ENCODE peak calls at places on chromosomes 11 and 22, in four cellular contexts. One of them, this sample, is unnamed.

GRCh38 chr11:27291302-27291889 is 71.6 kb downstream of the CCDC34 start:
- DNase-seq in A549: peak
- DNase-seq in HepG2: no peak
- DNase-seq in K562: no peak
- DNase-seq in this sample: no peak

GRCh38 chr22:48414662-48415061 is 1413.0 kb downstream of the BRD1 start:
- DNase-seq in K562: no peak
- DNase-seq in A549: no peak
- DNase-seq in HepG2: no peak
- DNase-seq in this sample: no peak

GRCh38 chr11:105045897-105046296 is 762 bp upstream of the CARD16 start:
- DNase-seq in K562: no peak
- DNase-seq in A549: no peak
- DNase-seq in HepG2: no peak
- DNase-seq in this sample: no peak

GRCh38 chr11:35962373-35963138 is 18.7 kb downstream of the LDLRAD3 start:
- DNase-seq in K562: no peak
- DNase-seq in A549: no peak
- DNase-seq in HepG2: no peak
- DNase-seq in this sample: no peak

GRCh38 chr11:117481885-117482284 is 154.2 kb downstream of the CEP164 start:
- DNase-seq in HepG2: no peak
- DNase-seq in K562: no peak
- DNase-seq in A549: no peak
- DNase-seq in this sample: no peak

GRCh38 chr11:66150140-66150539 is 80.1 kb downstream of the PACS1 start:
- DNase-seq in A549: no peak
- DNase-seq in HepG2: no peak
- DNase-seq in K562: no peak
- DNase-seq in this sample: peak

GRCh38 chr11:2748814-2749554 is 49.2 kb upstream of the KCNQ1OT1 start:
- DNase-seq in K562: no peak
- DNase-seq in HepG2: no peak
- DNase-seq in A549: no peak
- DNase-seq in this sample: no peak

GRCh38 chr11:79092791-79093313 is 348.0 kb downstream of the TENM4 start:
- DNase-seq in K562: no peak
- DNase-seq in A549: peak
- DNase-seq in HepG2: no peak
- DNase-seq in this sample: peak

GRCh38 chr11:16773981-16774710 is 35.7 kb downstream of the C11orf58 start:
- DNase-seq in HepG2: no peak
- DNase-seq in A549: no peak
- DNase-seq in K562: no peak
- DNase-seq in this sample: no peak

GRCh38 chr11:73461844-73462435 is 85.7 kb downstream of the RELT start:
- DNase-seq in K562: no peak
- DNase-seq in A549: no peak
- DNase-seq in HepG2: no peak
- DNase-seq in this sample: no peak

GRCh38 chr22:35539910-35540599 is 576 bp upstream of the RASD2 start:
- DNase-seq in HepG2: no peak
- DNase-seq in K562: peak
- DNase-seq in A549: no peak
- DNase-seq in this sample: peak

GRCh38 chr11:36251716-36252307 is 37.4 kb downstream of the COMMD9 start:
- DNase-seq in K562: no peak
- DNase-seq in HepG2: no peak
- DNase-seq in A549: no peak
- DNase-seq in this sample: no peak

GRCh38 chr22:17972385-17973181 is 51.8 kb downstream of the MICAL3 start:
- DNase-seq in HepG2: peak
- DNase-seq in A549: peak
- DNase-seq in K562: no peak
- DNase-seq in this sample: peak

GRCh38 chr11:37857726-37858125 is 1259.7 kb upstream of the RAG2 start:
- DNase-seq in K562: peak
- DNase-seq in HepG2: no peak
- DNase-seq in A549: no peak
- DNase-seq in this sample: no peak

GRCh38 chr22:36417281-36417686 is 29.5 kb upstream of the MYH9 start:
- DNase-seq in A549: no peak
- DNase-seq in HepG2: no peak
- DNase-seq in K562: no peak
- DNase-seq in this sample: peak

GRCh38 chr11:123100378-123101085 is 38.6 kb upstream of the HSPA8 start:
- DNase-seq in A549: no peak
- DNase-seq in K562: no peak
- DNase-seq in HepG2: no peak
- DNase-seq in this sample: no peak

GRCh38 chr11:79329561-79329960 is 111.3 kb downstream of the TENM4 start:
- DNase-seq in HepG2: no peak
- DNase-seq in A549: no peak
- DNase-seq in K562: no peak
- DNase-seq in this sample: no peak

GRCh38 chr11:64419818-64420485 is 61.0 kb downstream of the RPS6KA4 start:
- DNase-seq in HepG2: no peak
- DNase-seq in K562: no peak
- DNase-seq in A549: peak
- DNase-seq in this sample: no peak

GRCh38 chr11:18394300-18394927 is at the start of gene LDHA:
- DNase-seq in K562: peak
- DNase-seq in A549: peak
- DNase-seq in HepG2: peak
- DNase-seq in this sample: peak

GRCh38 chr11:33044281-33044680 is 4.9 kb downstream of the TCP11L1 start:
- DNase-seq in A549: peak
- DNase-seq in K562: no peak
- DNase-seq in HepG2: no peak
- DNase-seq in this sample: peak

GRCh38 chr22:40668611-40669390 is 10.5 kb upstream of the MCHR1 start:
- DNase-seq in A549: peak
- DNase-seq in K562: peak
- DNase-seq in HepG2: peak
- DNase-seq in this sample: peak

GRCh38 chr11:131945695-131946094 is 575.3 kb downstream of the NTM start:
- DNase-seq in HepG2: no peak
- DNase-seq in K562: no peak
- DNase-seq in A549: no peak
- DNase-seq in this sample: no peak

GRCh38 chr11:118194835-118195627 is 18.6 kb upstream of the SCN2B start:
- DNase-seq in A549: peak
- DNase-seq in HepG2: peak
- DNase-seq in K562: no peak
- DNase-seq in this sample: peak

GRCh38 chr11:118095493-118095892 is 8.7 kb upstream of the SMIM35 start:
- DNase-seq in A549: no peak
- DNase-seq in HepG2: no peak
- DNase-seq in K562: no peak
- DNase-seq in this sample: no peak

GRCh38 chr11:20274031-20274430 is 89.5 kb upstream of the HTATIP2 start:
- DNase-seq in HepG2: no peak
- DNase-seq in A549: no peak
- DNase-seq in K562: no peak
- DNase-seq in this sample: no peak

GRCh38 chr11:57150454-57150917 is 31.3 kb upstream of the LRRC55 start:
- DNase-seq in A549: no peak
- DNase-seq in HepG2: no peak
- DNase-seq in K562: peak
- DNase-seq in this sample: peak

GRCh38 chr11:32829680-32830412 is at the start of gene PRRG4:
- DNase-seq in K562: no peak
- DNase-seq in HepG2: no peak
- DNase-seq in A549: peak
- DNase-seq in this sample: peak

GRCh38 chr11:68326334-68327215 is 14.2 kb downstream of the LRP5 start:
- DNase-seq in HepG2: peak
- DNase-seq in K562: no peak
- DNase-seq in A549: no peak
- DNase-seq in this sample: no peak

GRCh38 chr22:32967285-32968101 is 90.7 kb downstream of the SYN3 start:
- DNase-seq in A549: no peak
- DNase-seq in HepG2: peak
- DNase-seq in K562: no peak
- DNase-seq in this sample: no peak

GRCh38 chr11:106786251-106786650 is 232.0 kb downstream of the GUCY1A2 start:
- DNase-seq in K562: no peak
- DNase-seq in HepG2: no peak
- DNase-seq in A549: no peak
- DNase-seq in this sample: no peak

GRCh38 chr11:68043349-68044144 is 4.7 kb downstream of the TCIRG1 start:
- DNase-seq in HepG2: no peak
- DNase-seq in K562: peak
- DNase-seq in A549: peak
- DNase-seq in this sample: peak

GRCh38 chr11:18765554-18765953 is 26.0 kb downstream of the PTPN5 start:
- DNase-seq in HepG2: no peak
- DNase-seq in A549: no peak
- DNase-seq in K562: no peak
- DNase-seq in this sample: peak

GRCh38 chr11:66663741-66664296 is 13.9 kb downstream of the RBM4B start:
- DNase-seq in HepG2: no peak
- DNase-seq in K562: no peak
- DNase-seq in A549: no peak
- DNase-seq in this sample: no peak

GRCh38 chr11:85310479-85310878 is 316.7 kb downstream of the DLG2 start:
- DNase-seq in A549: no peak
- DNase-seq in HepG2: no peak
- DNase-seq in K562: no peak
- DNase-seq in this sample: no peak

GRCh38 chr11:16169541-16169940 is 186.8 kb downstream of the SOX6 start:
- DNase-seq in A549: no peak
- DNase-seq in K562: no peak
- DNase-seq in HepG2: no peak
- DNase-seq in this sample: peak

GRCh38 chr11:115298613-115299012 is 205.6 kb downstream of the CADM1 start:
- DNase-seq in HepG2: no peak
- DNase-seq in K562: no peak
- DNase-seq in A549: no peak
- DNase-seq in this sample: no peak

GRCh38 chr22:48088926-48089536 is 1326.6 kb downstream of the TBC1D22A start:
- DNase-seq in HepG2: no peak
- DNase-seq in A549: no peak
- DNase-seq in K562: no peak
- DNase-seq in this sample: no peak

GRCh38 chr11:111735262-111736116 is 30.7 kb downstream of the PPP2R1B start:
- DNase-seq in K562: no peak
- DNase-seq in A549: peak
- DNase-seq in HepG2: no peak
- DNase-seq in this sample: peak

DNA sequence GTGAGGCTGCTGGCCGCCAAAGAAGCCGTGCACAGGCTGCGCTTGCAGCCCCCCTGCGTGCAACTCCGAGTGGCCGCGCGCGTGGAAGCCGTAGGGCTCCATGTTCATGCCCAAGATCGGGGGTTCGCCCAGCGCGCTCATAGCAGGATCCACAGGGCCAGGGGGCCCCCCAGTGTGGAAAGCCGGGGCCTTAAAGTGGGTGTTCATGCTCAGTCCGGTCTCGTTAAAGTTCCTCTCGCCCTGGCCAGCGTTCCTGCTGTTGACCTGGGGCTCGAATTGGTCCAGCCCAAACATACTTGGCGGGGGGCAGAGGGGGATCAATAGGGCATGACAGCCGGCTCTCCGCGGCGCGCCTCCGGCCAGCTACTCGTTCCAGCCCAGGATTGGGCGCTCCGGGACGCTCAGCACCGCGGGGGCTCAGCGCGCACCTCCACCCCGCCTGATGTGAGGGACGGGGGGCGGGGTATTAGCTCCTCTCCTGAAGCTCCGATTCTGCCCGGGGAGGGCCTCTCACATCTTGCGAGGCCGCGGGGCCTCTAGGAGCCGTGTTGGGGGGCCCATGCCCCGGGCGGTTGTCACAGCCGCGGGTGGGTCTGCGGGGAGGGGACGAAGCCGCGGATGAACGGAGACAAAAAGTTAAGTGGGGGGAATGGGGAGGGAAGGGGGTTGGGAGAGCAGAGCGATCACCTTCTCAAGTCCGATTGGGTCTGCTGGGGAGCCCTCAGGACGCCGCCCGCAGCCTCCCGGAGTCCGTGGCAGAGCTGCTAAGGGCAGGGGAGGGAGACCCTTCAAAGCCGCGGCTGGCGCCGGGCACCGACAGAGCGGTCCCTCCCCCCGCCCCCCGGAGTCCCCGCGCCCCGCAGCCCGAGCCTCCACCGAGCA is 1.1 kb downstream of the MN1 start:
- DNase-seq in HepG2: no peak
- DNase-seq in A549: no peak
- DNase-seq in K562: no peak
- DNase-seq in this sample: no peak
- TF ChIP-seq MAZ in HepG2: no peak
- TF ChIP-seq MAZ in A549: no peak
- TF ChIP-seq MAZ in K562: no peak
- TF ChIP-seq MAZ in this sample: no peak

GRCh38 chr11:119529936-119530335 is 107.0 kb upstream of the THY1 start:
- DNase-seq in HepG2: no peak
- DNase-seq in K562: no peak
- DNase-seq in A549: no peak
- DNase-seq in this sample: no peak
- TF ChIP-seq MAZ in HepG2: no peak
- TF ChIP-seq MAZ in K562: no peak
- TF ChIP-seq MAZ in A549: no peak
- TF ChIP-seq MAZ in this sample: no peak

GRCh38 chr22:28440517-28441366 is 238.9 kb downstream of the TTC28 start:
- DNase-seq in A549: no peak
- DNase-seq in K562: no peak
- DNase-seq in HepG2: no peak
- DNase-seq in this sample: peak
- TF ChIP-seq MAZ in A549: no peak
- TF ChIP-seq MAZ in K562: no peak
- TF ChIP-seq MAZ in HepG2: no peak
- TF ChIP-seq MAZ in this sample: no peak

GRCh38 chr22:22119003-22119402 is 125.6 kb upstream of the VPREB1 start:
- DNase-seq in K562: no peak
- DNase-seq in HepG2: no peak
- DNase-seq in A549: no peak
- DNase-seq in this sample: no peak
- TF ChIP-seq MAZ in K562: no peak
- TF ChIP-seq MAZ in HepG2: no peak
- TF ChIP-seq MAZ in A549: no peak
- TF ChIP-seq MAZ in this sample: no peak

DNA sequence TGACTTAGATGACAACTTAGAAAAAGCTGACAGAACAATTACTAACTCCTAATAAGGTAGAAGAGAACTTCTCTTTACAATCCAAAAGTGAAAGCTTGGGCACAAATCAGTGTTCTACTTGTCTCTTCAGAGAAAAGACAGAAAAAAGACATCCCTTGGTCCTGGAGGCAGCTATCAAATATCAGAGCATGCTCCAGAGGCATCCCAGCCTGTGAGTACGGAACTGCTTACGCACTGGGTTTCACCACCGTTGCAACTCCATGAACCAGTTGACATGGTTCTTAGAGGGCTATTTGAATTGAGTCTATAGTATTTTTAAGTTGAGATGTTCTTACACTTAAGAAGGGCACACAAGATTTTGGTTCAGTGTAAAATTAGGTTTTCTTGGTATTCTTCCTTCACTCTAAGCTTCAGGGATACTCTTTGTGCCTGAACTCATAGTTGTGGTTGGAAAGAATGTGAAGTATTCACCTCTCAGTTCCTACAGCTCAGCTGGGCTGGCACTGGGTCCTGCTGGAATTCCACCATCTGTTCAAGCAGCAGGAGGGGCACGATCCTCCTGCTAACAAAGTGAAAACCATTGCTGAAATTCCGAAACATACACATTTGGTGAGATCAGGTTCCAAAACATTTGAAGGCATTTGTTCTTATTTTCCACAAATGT is 6.3 kb downstream of the AKIP1 start:
- DNase-seq in K562: no peak
- DNase-seq in A549: no peak
- DNase-seq in HepG2: peak
- DNase-seq in this sample: peak
- TF ChIP-seq MAZ in K562: no peak
- TF ChIP-seq MAZ in A549: no peak
- TF ChIP-seq MAZ in HepG2: no peak
- TF ChIP-seq MAZ in this sample: peak

This sample was measured in IMR-90.